ENCODE peak calls at places on chromosome 4, in four cellular contexts. K is coronary artery, D is fibroblast of pulmonary artery, R is left lung. Q is an unnamed sample.

GRCh38 chr4:56308384-56308783 is 78.9 kb downstream of the AASDH start:
- DNase-seq in K (no peak), D (no peak), R (no peak), Q (no peak)

GRCh38 chr4:188201851-188202250 is 62.6 kb downstream of the TRIML1 start:
- DNase-seq in R (no peak), K (no peak), D (no peak), Q (no peak)

GRCh38 chr4:41656572-41657301 is 91.8 kb downstream of the PHOX2B start:
- DNase-seq in R (no peak), K (no peak), D (no peak), Q (no peak)

GRCh38 chr4:97238956-97239698 is 904.1 kb downstream of the STPG2 start:
- DNase-seq in D (no peak), K (no peak), R (no peak), Q (no peak)

GRCh38 chr4:93237526-93237925 is 591.0 kb upstream of the ATOH1 start:
- DNase-seq in D (no peak), K (no peak), R (no peak), Q (no peak)

GRCh38 chr4:180057891-180058643 is 2185.1 kb upstream of the TENM3 start:
- DNase-seq in K (no peak), R (peak), D (peak), Q (no peak)

GRCh38 chr4:5040839-5041238 is 10.4 kb upstream of the STK32B start:
- DNase-seq in R (no peak), D (no peak), K (no peak), Q (no peak)

GRCh38 chr4:20151436-20151835 is 100.3 kb upstream of the SLIT2 start:
- DNase-seq in K (no peak), D (no peak), R (no peak), Q (no peak)

GRCh38 chr4:140308366-140309123 is 64.9 kb upstream of the SCOC start:
- DNase-seq in D (peak), R (no peak), K (peak), Q (no peak)

GRCh38 chr4:10589308-10589707 is 95.3 kb downstream of the CLNK start:
- DNase-seq in D (peak), R (no peak), K (no peak), Q (no peak)

GRCh38 chr4:139144161-139144859 is 32.7 kb downstream of the ELF2 start:
- DNase-seq in D (peak), K (no peak), R (no peak), Q (no peak)
- H3K4me3 ChIP-seq in D (no peak), K (peak), R (no peak), Q (no peak)

DNA sequence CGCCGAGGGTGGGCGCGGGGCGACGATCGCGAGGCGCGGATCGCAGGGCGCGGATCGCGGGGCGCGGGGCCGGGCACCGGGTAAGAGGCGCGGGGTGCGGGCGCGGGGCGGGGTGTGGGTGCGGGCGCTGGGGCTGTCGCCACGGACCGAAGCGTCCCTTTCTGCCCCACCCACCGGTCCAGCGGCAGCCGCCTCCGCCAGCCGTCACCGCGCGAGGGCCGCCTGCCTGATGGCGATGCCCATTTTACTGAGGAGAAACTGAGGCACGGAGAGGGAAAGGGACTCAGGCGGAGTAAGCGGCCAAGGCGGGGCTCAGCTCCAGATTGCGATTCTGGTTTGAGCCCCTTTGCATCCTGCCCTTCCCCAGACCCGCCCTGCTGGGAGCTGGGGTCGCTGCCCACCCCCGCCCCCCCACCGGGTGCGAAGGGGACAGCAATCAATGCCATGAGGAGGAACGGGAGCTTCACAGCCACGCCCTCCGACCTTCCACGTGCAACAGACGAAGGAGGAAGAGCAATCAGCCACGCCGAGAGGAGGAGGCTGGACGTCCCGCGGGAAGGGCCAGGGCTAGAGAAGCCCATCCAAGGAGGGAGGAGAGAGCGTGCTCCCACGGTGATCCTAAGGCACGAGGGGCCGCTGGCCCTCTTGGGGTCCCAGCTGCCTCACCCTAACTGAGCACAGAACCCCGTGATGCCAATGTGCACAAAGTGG is 10.9 kb upstream of the MAN2B2 start:
- DNase-seq in K (no peak), R (no peak), D (no peak), Q (no peak)
- H3K4me3 ChIP-seq in K (peak), R (no peak), D (no peak), Q (no peak)

GRCh38 chr4:2812985-2813384 is 20.1 kb downstream of the SH3BP2 start:
- DNase-seq in R (no peak), K (no peak), D (no peak), Q (no peak)

GRCh38 chr4:2812600-2812932 is 19.7 kb downstream of the SH3BP2 start:
- DNase-seq in D (no peak), K (no peak), R (no peak), Q (no peak)

GRCh38 chr4:2811830-2812599 is 19.1 kb downstream of the SH3BP2 start:
- DNase-seq in D (peak), R (peak), K (no peak), Q (no peak)

GRCh38 chr4:2814627-2815026 is 21.7 kb downstream of the SH3BP2 start:
- DNase-seq in R (no peak), D (no peak), K (no peak), Q (no peak)

DNA sequence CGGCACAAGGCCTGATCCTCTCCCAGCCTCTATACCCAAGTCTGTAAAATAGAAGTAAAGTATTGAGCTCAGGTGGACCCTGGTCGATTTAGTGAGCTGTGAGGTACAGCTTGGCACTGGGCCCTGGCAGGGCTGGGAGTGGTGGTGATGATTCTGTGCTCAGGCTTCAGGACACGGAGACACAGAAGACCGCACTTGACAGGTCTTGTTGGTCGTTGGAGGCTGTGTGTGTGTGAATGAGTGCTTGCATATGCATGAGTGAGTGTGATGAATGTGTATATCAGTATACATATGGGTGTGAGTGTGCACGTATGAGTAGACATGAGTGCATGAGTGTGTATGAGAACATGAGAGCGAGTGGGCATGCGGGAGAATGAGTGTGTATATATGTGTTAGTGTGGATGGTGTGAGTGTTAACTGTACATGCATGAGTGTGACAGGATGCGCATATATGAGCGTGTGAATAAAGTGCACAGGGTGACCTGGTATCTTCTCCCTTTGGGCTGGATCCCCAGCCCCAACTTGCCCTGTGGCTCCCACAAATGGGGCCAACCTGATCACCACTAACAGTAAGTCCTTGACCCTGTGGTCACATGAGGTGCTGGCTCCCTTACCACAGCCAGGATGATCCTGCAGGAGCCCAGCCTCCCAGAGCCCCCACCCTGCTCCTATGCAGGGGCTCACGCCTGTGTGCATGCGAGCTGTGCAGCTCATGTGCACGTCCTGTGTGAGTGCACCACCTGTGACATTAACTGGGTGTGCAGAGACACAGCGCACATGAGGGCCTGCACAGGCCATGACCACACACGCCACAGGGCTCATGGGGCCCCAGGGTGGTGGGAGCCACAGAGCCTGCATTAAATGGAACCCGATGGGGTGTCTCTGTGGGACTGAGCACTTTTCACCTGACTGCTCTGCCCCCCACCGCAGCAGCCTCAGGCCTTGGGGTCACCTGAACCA is 20.8 kb downstream of the SH3BP2 start:
- DNase-seq in D (no peak), K (no peak), R (no peak), Q (no peak)
- H3K4me3 ChIP-seq in D (no peak), K (peak), R (peak), Q (peak)

GRCh38 chr4:76523593-76523992 is 88.6 kb downstream of the SHROOM3 start:
- DNase-seq in D (no peak), K (no peak), R (no peak), Q (no peak)

GRCh38 chr4:76513517-76513916 is 78.5 kb downstream of the SHROOM3 start:
- DNase-seq in R (no peak), K (no peak), D (no peak), Q (no peak)

GRCh38 chr4:76515975-76516853 is 81.2 kb downstream of the SHROOM3 start:
- DNase-seq in R (no peak), D (peak), K (no peak), Q (peak)

GRCh38 chr4:76514087-76514486 is 79.1 kb downstream of the SHROOM3 start:
- DNase-seq in R (no peak), K (no peak), D (no peak), Q (no peak)

GRCh38 chr4:76518241-76518640 is 83.2 kb downstream of the SHROOM3 start:
- DNase-seq in D (no peak), K (no peak), R (no peak), Q (no peak)
- H3K4me3 ChIP-seq in D (no peak), K (no peak), R (no peak), Q (no peak)

GRCh38 chr4:155207534-155208257 is 740 bp upstream of the NPY2R start:
- DNase-seq in R (peak), D (peak), K (no peak), Q (no peak)

GRCh38 chr4:155208258-155209054 is at the start of gene NPY2R:
- DNase-seq in R (peak), K (no peak), D (no peak), Q (no peak)
- H3K4me3 ChIP-seq in R (no peak), K (peak), D (peak), Q (no peak)

DNA sequence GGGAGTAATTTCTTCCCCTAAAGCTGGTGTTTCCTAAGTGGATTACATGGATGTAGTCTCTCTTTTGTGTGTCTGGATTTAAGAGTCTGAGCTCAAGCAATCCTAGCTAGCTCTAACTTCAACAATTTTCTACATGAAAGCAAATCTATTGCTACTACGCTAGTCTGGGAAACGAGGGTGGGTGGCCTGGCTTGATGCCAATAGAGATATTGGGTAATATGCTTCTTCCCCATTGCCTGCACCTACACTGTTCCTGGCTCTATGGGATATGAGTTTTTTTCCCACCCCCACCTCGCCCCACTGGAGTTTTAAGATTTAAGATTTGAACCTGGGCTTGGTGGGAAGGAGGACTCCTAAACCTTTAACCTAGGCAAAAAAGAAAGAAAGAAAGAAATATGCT is 158.8 kb downstream of the RBM46 start:
- DNase-seq in D (no peak), R (no peak), K (no peak), Q (no peak)
- H3K4me3 ChIP-seq in D (no peak), R (no peak), K (no peak), Q (no peak)

GRCh38 chr4:174212061-174212460 is 71.4 kb downstream of the FBXO8 start:
- DNase-seq in R (no peak), K (no peak), D (no peak), Q (no peak)

GRCh38 chr4:174211611-174212044 is 71.8 kb downstream of the FBXO8 start:
- DNase-seq in R (no peak), K (no peak), D (no peak), Q (no peak)

GRCh38 chr4:174214102-174214878 is 69.2 kb downstream of the FBXO8 start:
- DNase-seq in K (no peak), D (no peak), R (no peak), Q (no peak)

GRCh38 chr4:174215055-174215454 is 68.4 kb downstream of the FBXO8 start:
- DNase-seq in K (no peak), D (no peak), R (no peak), Q (no peak)

DNA sequence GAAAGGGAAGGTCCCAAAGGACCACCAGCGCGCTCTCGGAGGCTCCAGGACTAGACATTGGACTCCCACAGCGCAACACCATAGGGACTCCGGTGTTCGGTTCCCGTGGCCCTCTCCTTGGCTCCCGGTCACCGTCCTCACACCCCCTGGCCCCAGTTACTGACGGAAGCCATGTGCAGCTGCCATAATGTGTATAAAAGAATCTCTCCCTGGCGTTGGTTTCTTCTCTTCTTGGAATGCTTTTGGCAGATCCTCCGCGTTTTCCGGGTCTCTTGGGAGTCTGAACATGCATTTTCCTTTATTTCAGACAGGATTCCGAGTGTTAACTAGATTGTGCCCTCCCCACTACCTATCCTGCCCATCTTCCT is 69.7 kb downstream of the FBXO8 start:
- DNase-seq in K (no peak), R (no peak), D (no peak), Q (no peak)
- H3K4me3 ChIP-seq in K (peak), R (no peak), D (peak), Q (peak)

GRCh38 chr4:89294583-89295244 is 12.9 kb downstream of the GPRIN3 start:
- DNase-seq in R (no peak), K (no peak), D (no peak), Q (no peak)
- H3K4me3 ChIP-seq in R (no peak), K (no peak), D (no peak), Q (no peak)

DNA sequence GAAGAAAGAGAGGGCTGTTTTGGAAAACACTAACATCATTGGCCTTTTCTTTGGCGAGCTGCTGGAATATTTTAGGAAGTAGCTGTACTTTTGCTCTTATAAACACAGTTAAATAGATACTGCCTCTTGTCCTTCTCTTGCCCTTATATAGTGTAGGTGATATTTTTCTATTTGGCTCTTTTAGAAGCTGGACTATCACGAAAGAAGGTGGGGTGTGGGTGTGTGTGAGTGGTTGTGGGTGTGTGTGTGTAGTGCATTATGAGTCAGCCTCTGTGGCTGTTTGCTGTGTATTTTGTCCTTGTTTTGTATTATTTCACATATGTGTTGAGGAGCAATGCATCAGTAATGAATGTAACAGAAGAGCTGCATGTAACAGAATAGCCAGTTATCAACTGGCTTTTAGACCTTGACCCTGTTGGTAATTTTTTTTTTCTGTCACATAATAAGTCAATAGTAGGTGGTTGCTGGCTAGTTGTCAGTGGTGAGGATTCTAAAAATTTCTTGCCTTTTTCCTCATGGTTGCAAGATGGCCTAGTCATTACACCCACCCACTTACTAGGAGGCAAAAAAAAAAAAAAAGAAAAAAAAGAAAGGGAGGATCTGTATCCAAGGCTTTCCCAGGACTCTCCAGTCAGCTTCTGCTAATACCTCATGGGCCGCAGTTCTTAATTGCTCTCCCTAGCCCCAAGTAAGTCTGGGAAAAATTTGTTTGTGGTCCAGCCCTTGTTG is 23.8 kb downstream of the ARHGAP10 start:
- DNase-seq in K (no peak), D (no peak), R (no peak), Q (no peak)
- H3K4me3 ChIP-seq in K (peak), D (no peak), R (no peak), Q (no peak)

GRCh38 chr4:81030061-81030616 is 369 bp upstream of the BMP3 start:
- DNase-seq in K (no peak), R (no peak), D (no peak), Q (no peak)

GRCh38 chr4:81030617-81031388 is at the start of gene BMP3:
- DNase-seq in R (peak), D (no peak), K (no peak), Q (no peak)

GRCh38 chr4:81031389-81032173 is 1.1 kb downstream of the BMP3 start:
- DNase-seq in D (no peak), R (peak), K (no peak), Q (no peak)

GRCh38 chr4:81032805-81033684 is 2.5 kb downstream of the BMP3 start:
- DNase-seq in R (no peak), K (no peak), D (no peak), Q (no peak)

GRCh38 chr4:81032174-81032551 is 1.7 kb downstream of the BMP3 start:
- DNase-seq in K (no peak), D (no peak), R (no peak), Q (no peak)
- H3K4me3 ChIP-seq in K (no peak), D (no peak), R (peak), Q (no peak)

Q was measured in GM12864.